ENCODE peak calls at places on chromosomes 12 and 14, in ten cellular contexts. One of them, this sample, is unnamed.

GRCh38 chr14:92135269-92135668 is 13.5 kb downstream of the CPSF2 start:
- DNase-seq in psoas muscle: no peak
- DNase-seq in neuronal stem cell: no peak
- DNase-seq in anterior cingulate cortex: no peak
- DNase-seq in M059J: peak
- DNase-seq in AG20443: peak
- DNase-seq in AG08395: peak
- DNase-seq in pancreas: no peak
- DNase-seq in thyroid gland: no peak
- DNase-seq in posterior vena cava: no peak
- DNase-seq in this sample: peak

GRCh38 chr12:113439606-113440030 is 17.4 kb downstream of the SDSL start:
- DNase-seq in thyroid gland: peak
- DNase-seq in posterior vena cava: peak
- DNase-seq in AG08395: peak
- DNase-seq in M059J: peak
- DNase-seq in pancreas: peak
- DNase-seq in anterior cingulate cortex: peak
- DNase-seq in neuronal stem cell: peak
- DNase-seq in AG20443: peak
- DNase-seq in psoas muscle: no peak
- DNase-seq in this sample: peak

GRCh38 chr12:121230538-121230907 is 20.6 kb downstream of the P2RX4 start:
- DNase-seq in anterior cingulate cortex: no peak
- DNase-seq in thyroid gland: no peak
- DNase-seq in M059J: no peak
- DNase-seq in neuronal stem cell: no peak
- DNase-seq in psoas muscle: no peak
- DNase-seq in AG20443: no peak
- DNase-seq in pancreas: no peak
- DNase-seq in posterior vena cava: no peak
- DNase-seq in AG08395: no peak
- DNase-seq in this sample: no peak

GRCh38 chr12:12943589-12944260 is 8.2 kb downstream of the GPRC5D start:
- DNase-seq in AG08395: peak
- DNase-seq in anterior cingulate cortex: no peak
- DNase-seq in psoas muscle: no peak
- DNase-seq in thyroid gland: no peak
- DNase-seq in neuronal stem cell: no peak
- DNase-seq in posterior vena cava: no peak
- DNase-seq in AG20443: peak
- DNase-seq in pancreas: no peak
- DNase-seq in M059J: no peak
- DNase-seq in this sample: no peak

GRCh38 chr12:56104815-56105476 is 587 bp downstream of the PA2G4 start:
- DNase-seq in neuronal stem cell: no peak
- DNase-seq in anterior cingulate cortex: no peak
- DNase-seq in pancreas: no peak
- DNase-seq in M059J: no peak
- DNase-seq in AG20443: peak
- DNase-seq in thyroid gland: peak
- DNase-seq in posterior vena cava: peak
- DNase-seq in AG08395: no peak
- DNase-seq in psoas muscle: peak
- DNase-seq in this sample: peak

GRCh38 chr12:132466241-132467188 is 23.4 kb upstream of the FBRSL1 start:
- DNase-seq in AG08395: no peak
- DNase-seq in neuronal stem cell: no peak
- DNase-seq in pancreas: peak
- DNase-seq in psoas muscle: peak
- DNase-seq in AG20443: no peak
- DNase-seq in anterior cingulate cortex: no peak
- DNase-seq in posterior vena cava: no peak
- DNase-seq in thyroid gland: peak
- DNase-seq in M059J: no peak
- DNase-seq in this sample: no peak

GRCh38 chr12:132030367-132031038 is 80.8 kb downstream of the EP400 start:
- DNase-seq in thyroid gland: no peak
- DNase-seq in neuronal stem cell: no peak
- DNase-seq in AG08395: peak
- DNase-seq in posterior vena cava: no peak
- DNase-seq in AG20443: no peak
- DNase-seq in pancreas: no peak
- DNase-seq in M059J: peak
- DNase-seq in psoas muscle: no peak
- DNase-seq in anterior cingulate cortex: peak
- DNase-seq in this sample: no peak

GRCh38 chr12:12813120-12814101 is at the start of gene DDX47:
- DNase-seq in AG20443: peak
- DNase-seq in thyroid gland: peak
- DNase-seq in posterior vena cava: peak
- DNase-seq in M059J: peak
- DNase-seq in pancreas: peak
- DNase-seq in AG08395: peak
- DNase-seq in anterior cingulate cortex: peak
- DNase-seq in neuronal stem cell: peak
- DNase-seq in psoas muscle: peak
- DNase-seq in this sample: peak

GRCh38 chr12:64459388-64460024 is 7.6 kb downstream of the TBK1 start:
- DNase-seq in AG08395: no peak
- DNase-seq in pancreas: no peak
- DNase-seq in thyroid gland: no peak
- DNase-seq in posterior vena cava: no peak
- DNase-seq in psoas muscle: no peak
- DNase-seq in anterior cingulate cortex: no peak
- DNase-seq in M059J: no peak
- DNase-seq in AG20443: peak
- DNase-seq in neuronal stem cell: no peak
- DNase-seq in this sample: peak

GRCh38 chr12:82055391-82055790 is 296.2 kb upstream of the PPFIA2 start:
- DNase-seq in AG20443: no peak
- DNase-seq in anterior cingulate cortex: no peak
- DNase-seq in psoas muscle: no peak
- DNase-seq in pancreas: no peak
- DNase-seq in thyroid gland: no peak
- DNase-seq in posterior vena cava: no peak
- DNase-seq in M059J: no peak
- DNase-seq in AG08395: no peak
- DNase-seq in neuronal stem cell: no peak
- DNase-seq in this sample: no peak

GRCh38 chr12:131074221-131075083 is 120.7 kb downstream of the ADGRD1 start:
- DNase-seq in AG08395: peak
- DNase-seq in pancreas: no peak
- DNase-seq in psoas muscle: peak
- DNase-seq in posterior vena cava: peak
- DNase-seq in AG20443: peak
- DNase-seq in neuronal stem cell: no peak
- DNase-seq in M059J: no peak
- DNase-seq in anterior cingulate cortex: no peak
- DNase-seq in thyroid gland: no peak
- DNase-seq in this sample: no peak

GRCh38 chr14:58731465-58732330 is 93.9 kb downstream of the DACT1 start:
- DNase-seq in thyroid gland: no peak
- DNase-seq in posterior vena cava: no peak
- DNase-seq in psoas muscle: no peak
- DNase-seq in neuronal stem cell: no peak
- DNase-seq in anterior cingulate cortex: no peak
- DNase-seq in pancreas: no peak
- DNase-seq in AG08395: peak
- DNase-seq in AG20443: peak
- DNase-seq in M059J: peak
- DNase-seq in this sample: peak

GRCh38 chr12:131990066-131990979 is 40.6 kb downstream of the EP400 start:
- DNase-seq in posterior vena cava: no peak
- DNase-seq in thyroid gland: no peak
- DNase-seq in neuronal stem cell: peak
- DNase-seq in AG20443: no peak
- DNase-seq in psoas muscle: no peak
- DNase-seq in anterior cingulate cortex: no peak
- DNase-seq in pancreas: no peak
- DNase-seq in AG08395: no peak
- DNase-seq in M059J: no peak
- DNase-seq in this sample: no peak

GRCh38 chr12:750356-751191 is 1.8 kb upstream of the WNK1 start:
- DNase-seq in AG08395: no peak
- DNase-seq in AG20443: no peak
- DNase-seq in thyroid gland: no peak
- DNase-seq in pancreas: no peak
- DNase-seq in neuronal stem cell: no peak
- DNase-seq in posterior vena cava: no peak
- DNase-seq in psoas muscle: no peak
- DNase-seq in anterior cingulate cortex: no peak
- DNase-seq in M059J: no peak
- DNase-seq in this sample: no peak

GRCh38 chr12:89326260-89327040 is 25.9 kb downstream of the DUSP6 start:
- DNase-seq in AG08395: no peak
- DNase-seq in M059J: no peak
- DNase-seq in anterior cingulate cortex: no peak
- DNase-seq in pancreas: no peak
- DNase-seq in posterior vena cava: no peak
- DNase-seq in neuronal stem cell: peak
- DNase-seq in AG20443: no peak
- DNase-seq in psoas muscle: no peak
- DNase-seq in thyroid gland: no peak
- DNase-seq in this sample: no peak

GRCh38 chr14:101337053-101337452 is 224.2 kb upstream of the DIO3 start:
- DNase-seq in pancreas: no peak
- DNase-seq in posterior vena cava: no peak
- DNase-seq in AG08395: no peak
- DNase-seq in M059J: no peak
- DNase-seq in anterior cingulate cortex: no peak
- DNase-seq in thyroid gland: no peak
- DNase-seq in neuronal stem cell: no peak
- DNase-seq in AG20443: no peak
- DNase-seq in psoas muscle: no peak
- DNase-seq in this sample: no peak

GRCh38 chr12:78328524-78328923 is 497.8 kb downstream of the NAV3 start:
- DNase-seq in psoas muscle: no peak
- DNase-seq in thyroid gland: no peak
- DNase-seq in posterior vena cava: no peak
- DNase-seq in AG20443: no peak
- DNase-seq in anterior cingulate cortex: no peak
- DNase-seq in neuronal stem cell: no peak
- DNase-seq in AG08395: no peak
- DNase-seq in pancreas: no peak
- DNase-seq in M059J: no peak
- DNase-seq in this sample: no peak

GRCh38 chr14:60222820-60223219 is 26.2 kb upstream of the PPM1A start:
- DNase-seq in pancreas: peak
- DNase-seq in AG20443: peak
- DNase-seq in thyroid gland: peak
- DNase-seq in AG08395: no peak
- DNase-seq in posterior vena cava: no peak
- DNase-seq in neuronal stem cell: no peak
- DNase-seq in M059J: peak
- DNase-seq in anterior cingulate cortex: peak
- DNase-seq in psoas muscle: peak
- DNase-seq in this sample: no peak